ENCODE peak calls at places on chromosomes 12 and 14, in eight cellular contexts. Q is GM04504; K is activated T-cell treated with anti-CD3 and anti-CD28 coated beads for 1 hour; T is anterior cingulate cortex; M is effector memory CD8-positive, alpha-beta T cell; H is stimulated activated CD4-positive, alpha-beta T cell treated with anti-CD3 and anti-CD28 coated beads, Interleukin-4, amount 100 ng/mL, for 4 hours; Z is T follicular helper cell; D is adrenal gland. S is an unnamed sample.

GRCh38 chr12:24975425-24975824 is 26.5 kb upstream of the BCAT1 start:
- DNase-seq in Q (no peak), K (no peak), T (no peak), M (no peak), H (no peak), Z (no peak), D (no peak), S (no peak)

GRCh38 chr14:59705245-59705644 is 128.6 kb upstream of the CCDC175 start:
- DNase-seq in Q (no peak), K (no peak), T (no peak), M (no peak), H (no peak), Z (no peak), D (no peak), S (no peak)

GRCh38 chr14:45946251-45946650 is 693.2 kb upstream of the MIS18BP1 start:
- DNase-seq in Q (no peak), K (no peak), T (no peak), M (no peak), H (no peak), Z (no peak), D (no peak), S (no peak)

GRCh38 chr14:39315859-39316444 is 82.2 kb downstream of the MIA2 start:
- DNase-seq in Q (no peak), K (no peak), T (no peak), M (no peak), H (no peak), Z (no peak), D (no peak), S (no peak)

GRCh38 chr12:131620520-131620919 is 90.4 kb upstream of the SFSWAP start:
- DNase-seq in Q (no peak), K (no peak), T (no peak), M (no peak), H (no peak), Z (no peak), D (no peak), S (no peak)

GRCh38 chr14:23626946-23627345 is 9.2 kb upstream of the DHRS2 start:
- DNase-seq in Q (no peak), K (no peak), T (no peak), M (no peak), H (no peak), Z (no peak), D (no peak), S (no peak)

GRCh38 chr14:100098171-100098570 is 32.9 kb downstream of the EVL start:
- DNase-seq in Q (no peak), K (no peak), T (no peak), M (no peak), H (no peak), Z (no peak), D (no peak), S (no peak)

GRCh38 chr12:108430245-108430644 is 84.8 kb upstream of the FICD start:
- DNase-seq in Q (no peak), K (no peak), T (no peak), M (no peak), H (no peak), Z (no peak), D (no peak), S (no peak)

GRCh38 chr14:104389326-104390220 is 190.0 kb upstream of the C14orf180 start:
- DNase-seq in Q (no peak), K (no peak), T (no peak), M (no peak), H (no peak), Z (peak), D (no peak), S (peak)

GRCh38 chr12:68841717-68842116 is 33.7 kb downstream of the MDM2 start:
- DNase-seq in Q (no peak), K (no peak), T (no peak), M (no peak), H (no peak), Z (no peak), D (no peak), S (no peak)

GRCh38 chr14:100677925-100678765 is 48.5 kb upstream of the DLK1 start:
- DNase-seq in Q (no peak), K (no peak), T (peak), M (no peak), H (no peak), Z (no peak), D (no peak), S (no peak)

GRCh38 chr12:42593781-42594322 is 4.3 kb upstream of the PRICKLE1 start:
- DNase-seq in Q (no peak), K (no peak), T (no peak), M (no peak), H (no peak), Z (no peak), D (no peak), S (no peak)

GRCh38 chr12:91811481-91812287 is 334.0 kb downstream of the BTG1 start:
- DNase-seq in Q (peak), K (peak), T (peak), M (peak), H (peak), Z (peak), D (peak), S (peak)

GRCh38 chr12:123843912-123844748 is 82.0 kb downstream of the DNAH10 start:
- DNase-seq in Q (no peak), K (no peak), T (no peak), M (no peak), H (no peak), Z (no peak), D (no peak), S (no peak)

GRCh38 chr12:57190821-57191220 is 25.8 kb upstream of the NXPH4 start:
- DNase-seq in Q (no peak), K (no peak), T (no peak), M (no peak), H (no peak), Z (no peak), D (no peak), S (no peak)

GRCh38 chr14:85590784-85591183 is 60.8 kb downstream of the FLRT2 start:
- DNase-seq in Q (no peak), K (no peak), T (no peak), M (no peak), H (no peak), Z (no peak), D (no peak), S (no peak)

GRCh38 chr12:57235728-57236131 is 6.2 kb downstream of the SHMT2 start:
- DNase-seq in Q (no peak), K (no peak), T (no peak), M (no peak), H (no peak), Z (no peak), D (no peak), S (no peak)

GRCh38 chr14:33774161-33774560 is 176.7 kb downstream of the EGLN3 start:
- DNase-seq in Q (no peak), K (no peak), T (no peak), M (no peak), H (no peak), Z (no peak), D (no peak), S (no peak)

GRCh38 chr14:52914295-52914694 is 36.6 kb downstream of the FERMT2 start:
- DNase-seq in Q (no peak), K (no peak), T (no peak), M (no peak), H (no peak), Z (no peak), D (no peak), S (no peak)

GRCh38 chr12:58584885-58585284 is 335.4 kb downstream of the LRIG3 start:
- DNase-seq in Q (no peak), K (no peak), T (no peak), M (no peak), H (no peak), Z (no peak), D (no peak), S (no peak)

GRCh38 chr12:107395817-107396216 is 289.8 kb upstream of the PWP1 start:
- DNase-seq in Q (no peak), K (no peak), T (no peak), M (no peak), H (no peak), Z (no peak), D (no peak), S (no peak)

GRCh38 chr12:100926669-100927248 is 132.2 kb downstream of the ANO4 start:
- DNase-seq in Q (no peak), K (no peak), T (no peak), M (no peak), H (no peak), Z (no peak), D (peak), S (no peak)

GRCh38 chr14:21268612-21269251 is 510 bp downstream of the HNRNPC start:
- DNase-seq in Q (no peak), K (no peak), T (no peak), M (no peak), H (no peak), Z (no peak), D (peak), S (no peak)

GRCh38 chr12:27013606-27014084 is 539 bp downstream of the TM7SF3 start:
- DNase-seq in Q (no peak), K (peak), T (no peak), M (no peak), H (no peak), Z (no peak), D (no peak), S (no peak)

GRCh38 chr14:58587271-58587670 is 50.5 kb upstream of the DACT1 start:
- DNase-seq in Q (peak), K (no peak), T (no peak), M (no peak), H (no peak), Z (no peak), D (peak), S (no peak)

GRCh38 chr12:69575346-69575745 is 9.9 kb upstream of the CCT2 start:
- DNase-seq in Q (no peak), K (no peak), T (no peak), M (no peak), H (no peak), Z (no peak), D (no peak), S (no peak)